ENCODE peak calls at places on chromosomes 12 and 14, in nine cellular contexts. V is AG08395; K is caudate nucleus; P is heart right ventricle; A is skeletal muscle cell; I is GM04503; E is activated CD4-positive, alpha-beta T cell treated with anti-CD3 and anti-CD28 coated beads, Interleukin-2, amount 10 ng/mL, durations not matched to agents 7 days and 5 days; G is NCI-H1417; U is activated CD8-positive, alpha-beta memory T cell treated with anti-CD3 and anti-CD28 coated beads for 1 hour. F is an unnamed sample.

GRCh38 chr14:104975481-104976197 is 2.5 kb downstream of the AHNAK2 start:
- DNase-seq in A (no peak), I (no peak), V (no peak), K (no peak), P (no peak), E (no peak), U (no peak), G (no peak), F (no peak)

GRCh38 chr12:119444462-119445044 is 110.0 kb downstream of the CCDC60 start:
- DNase-seq in V (no peak), P (peak), U (peak), K (no peak), I (no peak), G (peak), A (no peak), E (peak), F (no peak)

GRCh38 chr14:61322799-61323290 is 1.5 kb downstream of the PRKCH start:
- DNase-seq in U (no peak), K (no peak), I (no peak), V (no peak), A (no peak), P (no peak), G (no peak), E (peak), F (no peak)

GRCh38 chr12:89247541-89247942 is 104.8 kb downstream of the DUSP6 start:
- DNase-seq in G (peak), A (no peak), P (no peak), U (no peak), E (no peak), K (no peak), I (no peak), V (no peak), F (no peak)

GRCh38 chr14:99946652-99947489 is 118.4 kb upstream of the EVL start:
- DNase-seq in A (no peak), V (peak), G (peak), P (no peak), I (no peak), E (peak), U (peak), K (no peak), F (no peak)

GRCh38 chr12:49664591-49665146 is 41.3 kb downstream of the PRPF40B start:
- DNase-seq in K (no peak), V (no peak), U (no peak), P (peak), E (no peak), G (peak), A (no peak), I (no peak), F (no peak)

GRCh38 chr12:6604254-6605029 is 2.7 kb downstream of the CHD4 start:
- DNase-seq in V (no peak), G (no peak), E (no peak), U (no peak), A (no peak), P (peak), K (no peak), I (no peak), F (no peak)

GRCh38 chr14:21309956-21310355 is 30.1 kb downstream of the RPGRIP1 start:
- DNase-seq in A (no peak), P (no peak), E (no peak), V (no peak), K (no peak), U (no peak), G (no peak), I (no peak), F (no peak)

GRCh38 chr12:108879615-108880254 is at the start of gene DAO:
- DNase-seq in K (no peak), G (no peak), U (no peak), P (no peak), A (no peak), E (no peak), V (no peak), I (no peak), F (no peak)

GRCh38 chr12:63930971-63931370 is 86.5 kb downstream of the SRGAP1 start:
- DNase-seq in E (no peak), U (no peak), G (no peak), A (no peak), K (no peak), I (peak), P (no peak), V (peak), F (no peak)

F was measured in AG09319.